ENCODE peak calls at places on chromosomes 11 and 22, in five cellular contexts. O, Y, K, J and I are unnamed samples.

GRCh38 chr11:75406338-75406777 is 7.0 kb downstream of the RPS3 start:
- DNase-seq in O (no peak), Y (peak; percentile 37), K (no peak), J (peak; percentile 87), I (peak; percentile 94)

GRCh38 chr11:15034687-15035267 is 38.6 kb upstream of the CALCB start:
- DNase-seq in O (no peak), Y (no peak), K (peak; percentile 3), J (no peak), I (no peak)

GRCh38 chr11:69166186-69167115 is 10.7 kb downstream of the SMIM38 start:
- DNase-seq in O (no peak), Y (peak; percentile 62), K (peak; percentile 72), J (peak; percentile 93), I (no peak)

GRCh38 chr11:132744771-132745170 is 787.5 kb downstream of the OPCML start:
- DNase-seq in O (no peak), Y (no peak), K (no peak), J (peak; percentile 59), I (no peak)

GRCh38 chr11:24239016-24239720 is 257.7 kb upstream of the LUZP2 start:
- DNase-seq in O (no peak), Y (no peak), K (no peak), J (peak; percentile 95), I (no peak)

GRCh38 chr11:65932558-65932919 is 12.7 kb upstream of the TSGA10IP start:
- DNase-seq in O (no peak), Y (no peak), K (peak; percentile 47), J (no peak), I (peak; percentile 48)

GRCh38 chr11:88304352-88304751 is 33.2 kb downstream of the CTSC start:
- DNase-seq in O (no peak), Y (no peak), K (no peak), J (no peak), I (no peak)

GRCh38 chr22:24758164-24758799 is 16.2 kb downstream of the PIWIL3 start:
- DNase-seq in O (peak; percentile 40), Y (no peak), K (peak; percentile 40), J (peak; percentile 60), I (peak; percentile 87)

GRCh38 chr11:114034956-114035355 is 24.6 kb upstream of the ZBTB16 start:
- DNase-seq in O (no peak), Y (no peak), K (no peak), J (no peak), I (no peak)

GRCh38 chr11:21511835-21512440 is 680.9 kb upstream of the ANO5 start:
- DNase-seq in O (no peak), Y (no peak), K (peak; percentile 77), J (no peak), I (peak; percentile 27)

GRCh38 chr22:27880778-27881394 is 38.2 kb downstream of the PITPNB start:
- DNase-seq in O (no peak), Y (no peak), K (peak; percentile 52), J (peak; percentile 86), I (peak; percentile 67)

GRCh38 chr11:804599-804964 is 449 bp downstream of the PIDD1 start:
- DNase-seq in O (no peak), Y (no peak), K (no peak), J (no peak), I (no peak)

GRCh38 chr11:76510060-76511047 is 65.5 kb downstream of the EMSY start:
- DNase-seq in O (no peak), Y (no peak), K (peak; percentile 10), J (peak; percentile 56), I (no peak)

GRCh38 chr22:37079158-37079557 is 27.6 kb downstream of the KCTD17 start:
- DNase-seq in O (no peak), Y (no peak), K (no peak), J (no peak), I (no peak)

GRCh38 chr11:118883368-118884071 is at the start of gene CXCR5:
- DNase-seq in O (no peak), Y (peak; percentile 90), K (no peak), J (peak; percentile 35), I (no peak)

GRCh38 chr11:58727415-58727797 is 4.3 kb downstream of the GLYAT start:
- DNase-seq in O (no peak), Y (no peak), K (no peak), J (no peak), I (no peak)

GRCh38 chr11:58726594-58727414 is 4.9 kb downstream of the GLYAT start:
- DNase-seq in O (no peak), Y (no peak), K (no peak), J (no peak), I (peak; percentile 18)

GRCh38 chr11:58730507-58731089 is 1.1 kb downstream of the GLYAT start:
- DNase-seq in O (no peak), Y (no peak), K (no peak), J (no peak), I (no peak)

GRCh38 chr11:58734681-58735490 is 3.1 kb upstream of the GLYAT start:
- DNase-seq in O (no peak), Y (no peak), K (no peak), J (no peak), I (no peak)

GRCh38 chr11:58731819-58732218 is at the start of gene GLYAT:
- DNase-seq in O (no peak), Y (no peak), K (no peak), J (no peak), I (no peak)
- TF ChIP-seq POLR2A in O (no peak), Y (no peak), K (no peak), J (no peak), I (no peak)

DNA sequence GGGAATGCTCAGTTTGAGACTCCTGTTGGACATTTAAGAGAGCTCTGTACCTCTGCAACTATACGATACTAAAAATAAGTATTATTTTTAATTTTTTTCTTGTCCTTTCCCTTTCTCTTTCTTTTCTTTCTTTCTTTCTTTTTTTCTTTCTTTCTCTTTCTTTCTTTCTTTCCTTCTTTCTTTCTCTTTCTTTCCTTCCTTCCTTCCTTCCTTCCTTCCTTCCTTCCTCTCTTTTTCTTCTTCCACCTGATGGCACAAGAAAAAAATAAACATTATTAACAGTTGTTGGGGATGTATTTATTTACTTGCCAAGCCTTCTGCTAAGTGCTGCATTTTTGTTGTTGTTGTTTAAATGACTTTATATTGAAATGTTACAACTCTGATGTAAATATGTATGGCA is 39.5 kb downstream of the GRAMD1B start:
- DNase-seq in O (no peak), Y (no peak), K (no peak), J (no peak), I (no peak)
- TF ChIP-seq POLR2A in O (no peak), Y (no peak), K (no peak), J (no peak), I (no peak)

GRCh38 chr11:30365793-30366517 is 43.1 kb downstream of the ARL14EP start:
- DNase-seq in O (no peak), Y (no peak), K (no peak), J (no peak), I (no peak)
- TF ChIP-seq POLR2A in O (no peak), Y (no peak), K (no peak), J (no peak), I (no peak)

DNA sequence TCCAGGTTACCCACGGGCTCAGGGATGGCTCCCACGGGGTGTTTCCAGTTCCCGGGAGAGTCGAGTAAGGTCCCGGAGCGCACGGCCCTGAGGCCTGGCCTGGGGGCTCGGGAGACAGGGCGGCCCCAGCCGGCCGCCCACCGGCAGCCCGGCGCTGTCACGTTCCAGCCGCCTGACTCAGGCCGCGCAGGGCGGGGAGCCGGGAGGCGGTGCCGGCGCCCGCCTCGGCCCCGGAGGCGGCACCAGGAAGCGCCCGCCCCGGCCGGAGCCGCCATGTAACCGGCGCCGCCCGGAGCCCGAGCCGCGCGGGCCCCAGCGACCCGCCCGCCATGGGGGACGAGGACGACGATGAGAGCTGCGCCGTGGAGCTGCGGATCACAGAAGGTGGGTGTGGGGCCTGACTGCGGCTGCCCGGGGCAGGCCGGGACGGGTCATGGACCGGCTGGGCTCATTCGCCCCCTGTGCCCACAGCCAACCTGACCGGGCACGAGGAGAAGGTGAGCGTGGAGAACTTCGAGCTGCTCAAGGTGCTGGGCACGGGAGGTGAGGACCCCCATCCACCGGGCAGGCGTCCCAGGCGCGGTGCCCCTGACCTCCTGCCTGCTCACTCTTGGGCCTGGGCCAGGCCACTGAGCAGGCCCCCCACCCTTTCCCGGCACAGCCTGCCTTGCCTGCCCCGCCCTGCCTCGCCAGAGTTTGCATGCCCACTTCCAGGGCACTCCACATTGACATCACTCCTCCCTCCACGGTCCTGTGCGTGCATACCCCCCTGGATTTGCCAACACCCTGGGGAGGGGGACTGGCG is at the start of gene RPS6KA4:
- DNase-seq in O (peak; percentile 49), Y (peak; percentile 92), K (peak; percentile 47), J (peak; percentile 58), I (peak; percentile 74)
- TF ChIP-seq POLR2A in O (peak; percentile 80), Y (no peak), K (peak; percentile 64), J (peak; percentile 47), I (peak; percentile 62)

GRCh38 chr11:129374081-129374992 is 1.3 kb upstream of the BARX2 start:
- DNase-seq in O (no peak), Y (no peak), K (peak; percentile 1), J (no peak), I (no peak)
- TF ChIP-seq POLR2A in O (no peak), Y (no peak), K (no peak), J (no peak), I (no peak)

GRCh38 chr11:45147017-45147728 is 734 bp downstream of the PRDM11 start:
- DNase-seq in O (peak; percentile 92), Y (peak; percentile 98), K (peak; percentile 96), J (peak; percentile 94), I (peak; percentile 98)
- TF ChIP-seq POLR2A in O (peak; percentile 83), Y (peak; percentile 79), K (peak; percentile 79), J (peak; percentile 82), I (peak; percentile 82)

DNA sequence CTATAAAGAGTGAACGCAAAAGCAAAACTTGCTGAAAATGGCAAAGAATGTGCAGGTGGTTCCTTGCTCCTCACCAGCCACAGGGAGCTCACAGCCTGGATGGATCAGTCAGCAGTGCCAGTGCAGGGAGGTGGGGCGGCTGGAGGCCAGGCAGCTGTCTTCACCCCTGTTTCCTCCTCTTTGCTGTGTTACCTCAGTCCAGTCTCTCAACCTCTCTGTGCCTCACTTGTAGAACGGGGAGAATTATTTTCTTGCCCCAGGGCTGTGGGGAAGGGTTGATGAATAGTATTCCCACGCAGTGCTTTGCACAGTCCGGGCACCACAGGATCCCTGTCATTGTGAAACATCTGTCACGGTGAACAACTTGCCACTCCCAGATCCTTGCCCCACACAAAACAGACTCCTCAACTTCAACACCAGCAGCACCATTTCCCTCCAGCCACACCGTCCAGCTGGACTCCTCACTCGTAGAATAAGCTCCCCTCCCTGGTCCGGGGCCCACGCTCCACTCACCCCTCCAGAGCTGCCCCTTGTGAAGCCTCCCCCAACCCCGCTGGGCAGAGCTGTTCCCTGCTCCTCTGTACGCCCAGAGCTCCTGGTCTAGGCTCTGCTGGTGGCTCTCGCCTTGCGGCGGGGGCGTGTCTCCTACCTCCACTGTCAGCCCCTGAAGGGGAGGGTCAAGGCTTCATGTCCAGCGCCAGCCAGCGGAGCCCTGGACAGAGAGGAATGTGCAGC is 27.7 kb downstream of the MPPED1 start:
- DNase-seq in O (no peak), Y (peak; percentile 69), K (no peak), J (no peak), I (no peak)
- TF ChIP-seq POLR2A in O (no peak), Y (no peak), K (no peak), J (no peak), I (no peak)